ENCODE peak calls at places on chromosomes 5 and 9, in five cellular contexts. Q, U, P, O and W are unnamed samples.

GRCh38 chr9:109641079-109641659 is 138.8 kb upstream of the PALM2AKAP2 start:
- DNase-seq in Q (no peak), U (no peak), P (no peak), O (no peak), W (no peak)

GRCh38 chr9:120383999-120384924 is 195.7 kb downstream of the CDK5RAP2 start:
- DNase-seq in Q (peak), U (peak), P (peak), O (no peak), W (no peak)

GRCh38 chr9:132367613-132368305 is 13.0 kb upstream of the SETX start:
- DNase-seq in Q (no peak), U (no peak), P (no peak), O (no peak), W (no peak)

GRCh38 chr9:89236955-89237573 is 58.4 kb upstream of the SHC3 start:
- DNase-seq in Q (no peak), U (no peak), P (no peak), O (no peak), W (no peak)

GRCh38 chr5:102711525-102712240 is 43.4 kb upstream of the PAM start:
- DNase-seq in Q (no peak), U (no peak), P (peak), O (no peak), W (no peak)

GRCh38 chr5:53256746-53257145 is 147.2 kb upstream of the MOCS2 start:
- DNase-seq in Q (no peak), U (peak), P (peak), O (no peak), W (no peak)

GRCh38 chr5:177980776-177981175 is 15.3 kb downstream of the PROP1 start:
- DNase-seq in Q (peak), U (peak), P (no peak), O (no peak), W (no peak)

GRCh38 chr5:59193616-59194319 is 610.9 kb downstream of the RAB3C start:
- DNase-seq in Q (no peak), U (peak), P (peak), O (no peak), W (no peak)

GRCh38 chr5:171137768-171138540 is 171.1 kb upstream of the TLX3 start:
- DNase-seq in Q (no peak), U (no peak), P (peak), O (no peak), W (no peak)

GRCh38 chr5:172479034-172479783 is 24.9 kb upstream of the SH3PXD2B start:
- DNase-seq in Q (peak), U (peak), P (peak), O (peak), W (no peak)

GRCh38 chr5:123209163-123210013 is 120.3 kb downstream of the PRDM6 start:
- DNase-seq in Q (no peak), U (peak), P (peak), O (no peak), W (no peak)

GRCh38 chr9:127983847-127984289 is 3.1 kb upstream of the EEIG1 start:
- DNase-seq in Q (no peak), U (no peak), P (no peak), O (no peak), W (no peak)

GRCh38 chr9:20023237-20023928 is 234.5 kb upstream of the SLC24A2 start:
- DNase-seq in Q (no peak), U (no peak), P (no peak), O (no peak), W (no peak)

GRCh38 chr9:99905833-99906402 is 536 bp upstream of the STX17 start:
- DNase-seq in Q (no peak), U (peak), P (peak), O (no peak), W (no peak)

GRCh38 chr9:125568616-125569015 is 138.4 kb downstream of the MAPKAP1 start:
- DNase-seq in Q (no peak), U (peak), P (peak), O (no peak), W (no peak)

GRCh38 chr9:115397591-115398312 is 279.8 kb upstream of the TNC start:
- DNase-seq in Q (no peak), U (no peak), P (no peak), O (no peak), W (no peak)

GRCh38 chr5:146003852-146004251 is 67.5 kb downstream of the SH3RF2 start:
- DNase-seq in Q (no peak), U (no peak), P (peak), O (no peak), W (no peak)

GRCh38 chr5:14197056-14197455 is 53.9 kb downstream of the TRIO start:
- DNase-seq in Q (no peak), U (no peak), P (no peak), O (no peak), W (no peak)

GRCh38 chr5:88732181-88732633 is 150.8 kb downstream of the MEF2C start:
- DNase-seq in Q (no peak), U (peak), P (no peak), O (no peak), W (no peak)

GRCh38 chr5:10649518-10650410 is 85.9 kb downstream of the ANKRD33B start:
- DNase-seq in Q (no peak), U (peak), P (no peak), O (no peak), W (no peak)

GRCh38 chr5:1399737-1400136 is 45.5 kb downstream of the SLC6A3 start:
- DNase-seq in Q (no peak), U (no peak), P (no peak), O (no peak), W (no peak)

GRCh38 chr5:101102506-101102905 is 199.4 kb upstream of the ST8SIA4 start:
- DNase-seq in Q (no peak), U (no peak), P (no peak), O (no peak), W (no peak)

GRCh38 chr5:154087260-154087659 is 48.5 kb downstream of the MFAP3 start:
- DNase-seq in Q (peak), U (no peak), P (no peak), O (no peak), W (no peak)

GRCh38 chr9:35820076-35820475 is 5.2 kb upstream of the HINT2 start:
- DNase-seq in Q (no peak), U (peak), P (peak), O (no peak), W (no peak)

GRCh38 chr9:98774746-98775145 is 21.6 kb downstream of the ANKS6 start:
- DNase-seq in Q (no peak), U (peak), P (no peak), O (no peak), W (no peak)

GRCh38 chr9:16344343-16344742 is 526.1 kb downstream of the BNC2 start:
- DNase-seq in Q (no peak), U (peak), P (peak), O (no peak), W (no peak)

GRCh38 chr9:129489838-129490582 is 130.9 kb downstream of the C9orf50 start:
- DNase-seq in Q (no peak), U (peak), P (peak), O (no peak), W (no peak)

GRCh38 chr9:21653589-21653988 is 148.8 kb upstream of the MTAP start:
- DNase-seq in Q (no peak), U (no peak), P (no peak), O (no peak), W (no peak)

GRCh38 chr5:13740471-13740870 is 204.0 kb downstream of the DNAH5 start:
- DNase-seq in Q (no peak), U (no peak), P (no peak), O (no peak), W (no peak)

GRCh38 chr9:33921967-33922895 is 105.3 kb downstream of the UBE2R2 start:
- DNase-seq in Q (no peak), U (peak), P (no peak), O (no peak), W (no peak)
- TF ChIP-seq CTCF in Q (peak), U (peak), P (peak), O (peak), W (peak)

DNA sequence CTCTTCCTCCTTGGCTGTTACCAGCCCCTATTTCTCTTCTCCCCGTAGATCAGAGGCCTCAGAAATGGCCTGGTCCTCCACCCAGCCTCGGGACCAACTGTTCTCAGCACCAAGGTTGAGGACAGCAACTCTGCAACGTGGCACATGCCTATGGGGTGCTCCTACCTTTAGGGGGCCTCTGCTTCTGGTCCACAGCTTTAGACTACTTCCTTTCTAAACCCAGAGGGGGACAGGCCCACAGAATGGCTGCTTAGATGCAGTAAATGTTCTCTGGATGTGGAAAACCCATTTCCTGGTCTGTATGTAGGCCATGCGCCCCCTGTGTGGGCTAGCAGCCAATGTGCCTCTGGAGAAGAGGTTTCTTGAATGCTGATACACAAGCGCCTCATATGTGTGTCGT is 68.4 kb downstream of the NRG2 start:
- DNase-seq in Q (no peak), U (no peak), P (no peak), O (peak), W (peak)
- TF ChIP-seq CTCF in Q (no peak), U (no peak), P (no peak), O (no peak), W (no peak)

GRCh38 chr5:95141141-95141540 is 143.8 kb downstream of the MCTP1 start:
- DNase-seq in Q (no peak), U (no peak), P (no peak), O (no peak), W (no peak)

DNA sequence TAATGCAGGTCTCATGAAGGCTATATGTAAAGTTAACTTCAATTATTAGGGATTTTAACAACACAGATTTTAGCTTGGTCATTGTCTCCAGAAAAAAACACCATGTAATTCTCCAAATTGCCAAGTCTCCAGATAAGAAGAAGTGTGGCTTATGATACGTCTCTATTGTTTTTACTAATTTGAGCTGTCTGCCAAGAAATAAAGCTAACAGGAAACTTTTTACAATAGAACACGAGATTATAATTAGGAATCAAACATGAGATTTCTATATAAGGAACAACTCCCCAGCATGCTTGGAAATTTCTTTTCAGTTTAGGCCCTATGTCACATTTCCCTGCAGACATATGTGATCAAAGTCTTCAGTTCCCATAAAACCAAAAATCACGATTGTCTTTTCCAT is 142.7 kb downstream of the MCTP1 start:
- DNase-seq in Q (no peak), U (no peak), P (no peak), O (no peak), W (no peak)
- TF ChIP-seq CTCF in Q (no peak), U (no peak), P (no peak), O (no peak), W (no peak)

GRCh38 chr9:130860458-130861316 is 25.6 kb downstream of the ABL1 start:
- DNase-seq in Q (peak), U (peak), P (peak), O (no peak), W (no peak)
- TF ChIP-seq CTCF in Q (peak), U (peak), P (peak), O (no peak), W (no peak)

GRCh38 chr9:4024281-4024680 is 275.6 kb downstream of the GLIS3 start:
- DNase-seq in Q (no peak), U (no peak), P (no peak), O (no peak), W (no peak)

GRCh38 chr9:4021621-4022213 is 278.2 kb downstream of the GLIS3 start:
- DNase-seq in Q (no peak), U (no peak), P (no peak), O (no peak), W (no peak)

GRCh38 chr9:4020038-4020746 is 279.7 kb downstream of the GLIS3 start:
- DNase-seq in Q (no peak), U (no peak), P (peak), O (no peak), W (no peak)

GRCh38 chr9:4022435-4023067 is 277.3 kb downstream of the GLIS3 start:
- DNase-seq in Q (no peak), U (no peak), P (peak), O (no peak), W (no peak)

GRCh38 chr9:4020747-4021296 is 279.0 kb downstream of the GLIS3 start:
- DNase-seq in Q (no peak), U (no peak), P (peak), O (no peak), W (no peak)
- TF ChIP-seq CTCF in Q (no peak), U (no peak), P (no peak), O (no peak), W (no peak)

GRCh38 chr5:143413964-143414669 is 10.6 kb upstream of the NR3C1 start:
- DNase-seq in Q (no peak), U (no peak), P (no peak), O (no peak), W (no peak)
- TF ChIP-seq CTCF in Q (no peak), U (no peak), P (no peak), O (no peak), W (no peak)